ENCODE peak calls at places on chromosomes 5 and 9, in ten cellular contexts. K, N, M, B, G, D, C, S, H and I are unnamed samples.

GRCh38 chr5:8845316-8845715 is 700.6 kb downstream of the SEMA5A start:
- DNase-seq in K (no peak), N (no peak), M (no peak), B (no peak), G (no peak), D (no peak), C (no peak), S (no peak), H (no peak), I (no peak)

GRCh38 chr9:135220601-135221575 is 133.4 kb downstream of the OLFM1 start:
- DNase-seq in K (no peak), N (no peak), M (no peak), B (no peak), G (no peak), D (no peak), C (no peak), S (peak; percentile 36), H (no peak), I (peak; percentile 14)

GRCh38 chr5:133794771-133795391 is 173.5 kb downstream of the C5orf15 start:
- DNase-seq in K (no peak), N (no peak), M (no peak), B (no peak), G (no peak), D (no peak), C (no peak), S (no peak), H (no peak), I (no peak)

GRCh38 chr9:16191691-16192402 is 639.0 kb downstream of the CCDC171 start:
- DNase-seq in K (no peak), N (no peak), M (peak; percentile 80), B (peak; percentile 92), G (peak; percentile 55), D (peak; percentile 79), C (peak; percentile 58), S (peak; percentile 88), H (no peak), I (peak; percentile 38)

GRCh38 chr5:4941957-4942830 is 197.9 kb upstream of the ADAMTS16 start:
- DNase-seq in K (no peak), N (no peak), M (no peak), B (no peak), G (no peak), D (no peak), C (no peak), S (peak; percentile 57), H (no peak), I (no peak)

GRCh38 chr5:41924872-41925554 is at the start of gene FBXO4:
- DNase-seq in K (peak; percentile 12), N (peak; percentile 76), M (peak; percentile 80), B (peak; percentile 86), G (peak; percentile 78), D (peak; percentile 85), C (peak; percentile 71), S (peak; percentile 94), H (peak; percentile 89), I (peak; percentile 93)

GRCh38 chr5:3266861-3267260 is 328.8 kb upstream of the IRX1 start:
- DNase-seq in K (no peak), N (no peak), M (no peak), B (no peak), G (no peak), D (no peak), C (no peak), S (no peak), H (no peak), I (no peak)

GRCh38 chr5:147404706-147405105 is 105.2 kb downstream of the DPYSL3 start:
- DNase-seq in K (no peak), N (no peak), M (no peak), B (no peak), G (no peak), D (no peak), C (no peak), S (no peak), H (no peak), I (no peak)

GRCh38 chr9:36461341-36461740 is 61.3 kb upstream of the RNF38 start:
- DNase-seq in K (no peak), N (no peak), M (no peak), B (peak; percentile 45), G (no peak), D (no peak), C (no peak), S (no peak), H (no peak), I (no peak)

GRCh38 chr5:160469156-160470144 is 47.8 kb downstream of the PTTG1 start:
- DNase-seq in K (no peak), N (no peak), M (no peak), B (no peak), G (no peak), D (no peak), C (no peak), S (no peak), H (no peak), I (no peak)

GRCh38 chr5:34008721-34009120 is 871 bp upstream of the AMACR start:
- DNase-seq in K (no peak), N (no peak), M (no peak), B (no peak), G (no peak), D (no peak), C (no peak), S (no peak), H (no peak), I (no peak)

DNA sequence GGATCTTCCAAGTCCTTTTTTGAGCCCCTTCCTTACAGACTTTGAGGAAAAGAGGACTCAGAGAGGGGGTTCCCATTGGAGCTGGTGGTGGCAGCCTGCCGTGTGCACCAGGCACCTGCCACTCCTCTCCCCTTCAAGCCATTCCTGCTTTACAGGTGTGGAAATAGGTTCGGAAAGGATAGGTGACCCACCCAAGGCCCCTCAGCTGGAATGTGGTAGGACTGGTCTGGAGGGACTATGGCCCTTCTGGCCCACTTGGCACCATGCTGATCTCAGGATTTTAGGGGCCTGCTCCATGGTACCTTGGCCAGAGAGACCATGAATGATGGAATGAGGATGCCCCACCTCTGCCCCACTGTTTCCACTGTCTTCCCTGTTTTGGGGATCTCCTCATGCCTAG is 1.4 kb downstream of the GALNT12 start:
- DNase-seq in K (no peak), N (no peak), M (no peak), B (no peak), G (no peak), D (no peak), C (no peak), S (no peak), H (no peak), I (no peak)
- H3K27ac ChIP-seq in K (peak overlapping the region; percentile 80), N (no peak overlapping the region), M (no peak overlapping the region), B (no peak overlapping the region), G (no peak overlapping the region), D (peak overlapping the region; percentile 84), C (peak overlapping the region; percentile 77), S (no peak overlapping the region), H (peak overlapping the region; percentile 12), I (peak overlapping the region; percentile 18)

GRCh38 chr5:6442333-6442732 is 6.3 kb upstream of the UBE2QL1 start:
- DNase-seq in K (no peak), N (no peak), M (no peak), B (no peak), G (no peak), D (no peak), C (no peak), S (no peak), H (no peak), I (no peak)
- H3K9me3 ChIP-seq in K (peaks cover 6% of the 10 kb centered on the region), N (no peaks in the 10 kb centered on the region), M (peaks cover 6% of the 10 kb centered on the region), B (peaks cover 5% of the 10 kb centered on the region), G (no peaks in the 10 kb centered on the region), D (peaks cover 12% of the 10 kb centered on the region), C (no peaks in the 10 kb centered on the region), S (peaks cover 7% of the 10 kb centered on the region), H (peaks cover 3% of the 10 kb centered on the region), I (no peaks in the 10 kb centered on the region)

DNA sequence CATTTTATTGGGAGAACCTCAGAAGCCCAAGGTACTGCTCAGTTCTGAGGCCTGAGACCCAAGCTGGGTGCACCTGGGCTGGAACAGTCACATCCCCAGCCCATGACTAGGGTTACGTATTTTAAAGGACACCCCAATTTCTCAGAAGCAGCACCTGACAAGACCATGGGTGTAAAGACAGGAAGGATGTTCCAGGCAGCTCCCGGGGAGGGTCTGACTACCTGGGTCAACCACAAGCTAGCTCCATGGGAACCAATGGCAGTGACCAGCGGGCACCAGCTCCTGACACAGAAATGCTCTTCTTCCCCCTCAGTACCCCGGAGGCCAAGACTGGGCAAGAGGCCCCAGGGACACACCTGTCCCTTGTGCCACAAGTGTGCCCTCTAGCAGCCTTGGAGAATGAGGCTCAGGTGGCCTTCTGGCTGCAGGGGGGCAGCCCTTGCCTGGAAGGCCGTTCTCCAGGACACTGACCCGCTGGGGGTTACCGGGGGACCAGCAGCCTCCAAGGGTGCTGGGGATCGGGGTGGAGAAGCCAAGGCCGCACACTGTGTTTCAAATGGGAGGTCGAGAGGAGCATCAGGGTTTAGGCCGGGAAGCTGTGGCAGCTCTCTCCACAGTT is 52.6 kb downstream of the IPPK start:
- DNase-seq in K (no peak), N (no peak), M (no peak), B (no peak), G (no peak), D (peak; percentile 20), C (no peak), S (no peak), H (no peak), I (no peak)
- H3K27ac ChIP-seq in K (peak overlapping the region; percentile 84), N (no peak overlapping the region), M (peak overlapping the region; percentile 68), B (no peak overlapping the region), G (peak overlapping the region; percentile 55), D (peak overlapping the region; percentile 69), C (no peak overlapping the region), S (peak overlapping the region; percentile 63), H (no peak overlapping the region), I (peak overlapping the region; percentile 37)

DNA sequence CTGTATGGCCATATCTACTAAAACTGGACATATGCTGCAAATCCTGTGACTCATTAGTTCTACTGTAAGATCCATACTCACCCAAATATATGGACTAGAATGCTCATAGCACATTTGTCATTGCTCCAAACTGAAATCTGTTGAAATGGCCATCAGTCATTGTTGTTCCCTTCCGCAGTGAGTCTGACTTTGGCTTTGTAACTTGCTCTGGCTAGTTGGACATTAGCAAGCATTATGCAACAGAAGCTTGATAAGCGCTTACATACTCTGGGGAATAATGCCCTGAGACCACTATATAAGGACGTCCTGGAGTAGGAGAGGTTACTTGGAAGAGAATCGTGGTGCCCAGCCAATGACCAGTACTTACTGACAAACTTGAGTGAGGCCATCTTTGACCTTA is 9.0 kb downstream of the KIAA1958 start:
- DNase-seq in K (no peak), N (no peak), M (no peak), B (no peak), G (no peak), D (no peak), C (no peak), S (no peak), H (no peak), I (no peak)
- H3K9me3 ChIP-seq in K (peaks cover 20% of the 10 kb centered on the region), N (no peaks in the 10 kb centered on the region), M (no peaks in the 10 kb centered on the region), B (peaks cover 23% of the 10 kb centered on the region), G (peaks cover 10% of the 10 kb centered on the region), D (peaks cover 19% of the 10 kb centered on the region), C (peaks cover 7% of the 10 kb centered on the region), S (peaks cover 32% of the 10 kb centered on the region), H (peaks cover 15% of the 10 kb centered on the region), I (no peaks in the 10 kb centered on the region)

GRCh38 chr5:1173485-1174070 is 27.8 kb upstream of the SLC6A19 start:
- DNase-seq in K (no peak), N (no peak), M (no peak), B (no peak), G (no peak), D (no peak), C (no peak), S (no peak), H (no peak), I (no peak)
- H3K27ac ChIP-seq in K (no peak overlapping the region), N (no peak overlapping the region), M (no peak overlapping the region), B (no peak overlapping the region), G (no peak overlapping the region), D (no peak overlapping the region), C (no peak overlapping the region), S (no peak overlapping the region), H (no peak overlapping the region), I (no peak overlapping the region)